ENCODE peak calls at places on chromosomes 11 and 22, in five cellular contexts. I is CD4-positive, alpha-beta T cell; A is GDM1; Z is activated CD4-positive, alpha-beta memory T cell treated with anti-CD3 and anti-CD28 coated beads for 36 hours; U is CD8-positive, alpha-beta T cell. W is an unnamed sample.

GRCh38 chr11:129208863-129209262 is 16.7 kb upstream of the ARHGAP32 start:
- DNase-seq in I (no peak), A (no peak), Z (no peak), U (no peak), W (no peak)

GRCh38 chr22:47563406-47564157 is 801.1 kb downstream of the TBC1D22A start:
- DNase-seq in I (no peak), A (no peak), Z (no peak), U (no peak), W (no peak)

GRCh38 chr11:6812391-6813005 is 13.0 kb upstream of the OR6A2 start:
- DNase-seq in I (no peak), A (no peak), Z (peak; percentile 31), U (peak; percentile 3), W (peak; percentile 41)

GRCh38 chr11:33670250-33671011 is 30.2 kb downstream of the C11orf91 start:
- DNase-seq in I (no peak), A (no peak), Z (peak; percentile 32), U (no peak), W (no peak)

GRCh38 chr22:25659413-25659812 is 82.6 kb upstream of the MYO18B start:
- DNase-seq in I (no peak), A (no peak), Z (no peak), U (no peak), W (no peak)

GRCh38 chr11:30107899-30108298 is 91.1 kb upstream of the KCNA4 start:
- DNase-seq in I (no peak), A (no peak), Z (no peak), U (no peak), W (peak; percentile 3)

GRCh38 chr11:15750535-15751297 is 605.6 kb downstream of the SOX6 start:
- DNase-seq in I (no peak), A (no peak), Z (no peak), U (no peak), W (no peak)

GRCh38 chr22:21636629-21637218 is 4.2 kb downstream of the CCDC116 start:
- DNase-seq in I (no peak), A (no peak), Z (no peak), U (no peak), W (no peak)

GRCh38 chr22:43889366-43890253 is 2.2 kb downstream of the PNPLA5 start:
- DNase-seq in I (no peak), A (no peak), Z (no peak), U (no peak), W (no peak)

GRCh38 chr22:21734540-21735197 is 925 bp downstream of the YPEL1 start:
- DNase-seq in I (no peak), A (no peak), Z (peak; percentile 27), U (no peak), W (no peak)

GRCh38 chr11:2458321-2458720 is 13.5 kb downstream of the KCNQ1 start:
- DNase-seq in I (no peak), A (no peak), Z (no peak), U (no peak), W (no peak)

W was measured in Ammon's horn.